ENCODE peak calls at places on chromosomes 11 and 22, in nine cellular contexts. One of them, this sample, is unnamed.

GRCh38 chr22:38924197-38924952 is 33.0 kb upstream of the APOBEC3A start:
- DNase-seq in ascending aorta: no peak
- DNase-seq in right atrium auricular region: peak; percentile 87
- DNase-seq in ovary: peak; percentile 87
- DNase-seq in sigmoid colon: peak; percentile 89
- DNase-seq in transverse colon: peak; percentile 88
- DNase-seq in MM.1S: no peak
- DNase-seq in CD4-positive, CD25-positive, alpha-beta regulatory T cell: no peak
- DNase-seq in WERI-Rb-1: peak; percentile 29
- DNase-seq in this sample: peak; percentile 83

GRCh38 chr11:77065878-77066228 is 918 bp upstream of the CAPN5 start:
- DNase-seq in ascending aorta: no peak
- DNase-seq in right atrium auricular region: peak; percentile 83
- DNase-seq in ovary: peak; percentile 65
- DNase-seq in sigmoid colon: peak; percentile 81
- DNase-seq in transverse colon: peak; percentile 60
- DNase-seq in MM.1S: no peak
- DNase-seq in CD4-positive, CD25-positive, alpha-beta regulatory T cell: no peak
- DNase-seq in WERI-Rb-1: peak; percentile 17
- DNase-seq in this sample: peak; percentile 72

GRCh38 chr11:41786087-41786486 is 326.6 kb upstream of the LRRC4C start:
- DNase-seq in ascending aorta: no peak
- DNase-seq in right atrium auricular region: no peak
- DNase-seq in ovary: no peak
- DNase-seq in sigmoid colon: no peak
- DNase-seq in transverse colon: no peak
- DNase-seq in MM.1S: peak; percentile 95
- DNase-seq in CD4-positive, CD25-positive, alpha-beta regulatory T cell: no peak
- DNase-seq in WERI-Rb-1: no peak
- DNase-seq in this sample: no peak

GRCh38 chr22:17430298-17430900 is 61.1 kb downstream of the CECR2 start:
- DNase-seq in ascending aorta: no peak
- DNase-seq in right atrium auricular region: no peak
- DNase-seq in ovary: no peak
- DNase-seq in sigmoid colon: peak; percentile 75
- DNase-seq in transverse colon: no peak
- DNase-seq in MM.1S: no peak
- DNase-seq in CD4-positive, CD25-positive, alpha-beta regulatory T cell: no peak
- DNase-seq in WERI-Rb-1: no peak
- DNase-seq in this sample: no peak

GRCh38 chr11:13314676-13315394 is 37.2 kb downstream of the BMAL1 start:
- DNase-seq in ascending aorta: no peak
- DNase-seq in right atrium auricular region: no peak
- DNase-seq in ovary: no peak
- DNase-seq in sigmoid colon: no peak
- DNase-seq in transverse colon: no peak
- DNase-seq in MM.1S: no peak
- DNase-seq in CD4-positive, CD25-positive, alpha-beta regulatory T cell: no peak
- DNase-seq in WERI-Rb-1: no peak
- DNase-seq in this sample: no peak

GRCh38 chr22:27989758-27990450 is 70.8 kb upstream of the PITPNB start:
- DNase-seq in ascending aorta: no peak
- DNase-seq in right atrium auricular region: peak; percentile 57
- DNase-seq in ovary: no peak
- DNase-seq in sigmoid colon: peak; percentile 59
- DNase-seq in transverse colon: no peak
- DNase-seq in MM.1S: no peak
- DNase-seq in CD4-positive, CD25-positive, alpha-beta regulatory T cell: no peak
- DNase-seq in WERI-Rb-1: no peak
- DNase-seq in this sample: no peak

GRCh38 chr22:44578115-44578457 is 80.1 kb upstream of the RTL6 start:
- DNase-seq in ascending aorta: no peak
- DNase-seq in right atrium auricular region: no peak
- DNase-seq in ovary: no peak
- DNase-seq in sigmoid colon: peak; percentile 10
- DNase-seq in transverse colon: no peak
- DNase-seq in MM.1S: no peak
- DNase-seq in CD4-positive, CD25-positive, alpha-beta regulatory T cell: no peak
- DNase-seq in WERI-Rb-1: no peak
- DNase-seq in this sample: peak; percentile 20

GRCh38 chr11:124863137-124863825 is 2.0 kb upstream of the ROBO3 start:
- DNase-seq in ascending aorta: no peak
- DNase-seq in right atrium auricular region: no peak
- DNase-seq in ovary: peak; percentile 38
- DNase-seq in sigmoid colon: peak; percentile 70
- DNase-seq in transverse colon: no peak
- DNase-seq in MM.1S: no peak
- DNase-seq in CD4-positive, CD25-positive, alpha-beta regulatory T cell: no peak
- DNase-seq in WERI-Rb-1: peak; percentile 73
- DNase-seq in this sample: peak; percentile 77

GRCh38 chr22:21446128-21446826 is 20.9 kb upstream of the TMEM191C start:
- DNase-seq in ascending aorta: no peak
- DNase-seq in right atrium auricular region: peak; percentile 52
- DNase-seq in ovary: peak; percentile 33
- DNase-seq in sigmoid colon: peak; percentile 56
- DNase-seq in transverse colon: no peak
- DNase-seq in MM.1S: no peak
- DNase-seq in CD4-positive, CD25-positive, alpha-beta regulatory T cell: no peak
- DNase-seq in WERI-Rb-1: no peak
- DNase-seq in this sample: peak; percentile 57

GRCh38 chr11:502288-503178 is 4.5 kb downstream of the RNH1 start:
- DNase-seq in ascending aorta: no peak
- DNase-seq in right atrium auricular region: no peak
- DNase-seq in ovary: peak; percentile 54
- DNase-seq in sigmoid colon: no peak
- DNase-seq in transverse colon: no peak
- DNase-seq in MM.1S: no peak
- DNase-seq in CD4-positive, CD25-positive, alpha-beta regulatory T cell: no peak
- DNase-seq in WERI-Rb-1: no peak
- DNase-seq in this sample: no peak

GRCh38 chr22:26888887-26889286 is 231.5 kb downstream of the MIAT start:
- DNase-seq in ascending aorta: no peak
- DNase-seq in right atrium auricular region: no peak
- DNase-seq in ovary: no peak
- DNase-seq in sigmoid colon: no peak
- DNase-seq in transverse colon: no peak
- DNase-seq in MM.1S: no peak
- DNase-seq in CD4-positive, CD25-positive, alpha-beta regulatory T cell: no peak
- DNase-seq in WERI-Rb-1: no peak
- DNase-seq in this sample: no peak

DNA sequence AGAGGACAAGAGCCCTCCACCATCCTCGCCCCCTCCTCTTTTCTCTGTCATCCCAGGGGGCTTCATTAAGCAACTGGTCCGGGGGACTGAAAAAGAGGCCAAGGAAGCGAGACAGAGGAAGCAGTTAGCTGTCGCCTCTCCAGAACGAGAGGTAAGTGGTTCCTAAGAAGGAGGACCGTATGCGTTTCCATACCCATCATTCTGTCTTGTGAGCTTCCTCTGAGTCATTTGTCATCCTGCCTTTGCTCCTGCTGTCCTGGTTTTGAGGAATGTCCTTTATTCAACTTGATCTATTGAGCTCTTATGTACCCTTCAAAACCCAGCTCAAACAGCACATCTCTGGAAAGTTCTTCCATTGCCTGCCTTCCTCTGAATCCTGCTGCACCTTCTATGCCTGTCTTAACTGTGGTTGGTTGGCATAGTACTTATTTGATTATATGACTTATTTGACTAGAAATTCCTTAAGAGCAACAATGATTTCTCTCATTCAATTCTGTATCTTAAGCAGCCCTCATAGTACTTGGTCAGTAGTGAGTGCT is 21.3 kb downstream of the MYO18B start:
- DNase-seq in ascending aorta: no peak
- DNase-seq in right atrium auricular region: no peak
- DNase-seq in ovary: no peak
- DNase-seq in sigmoid colon: no peak
- DNase-seq in transverse colon: no peak
- DNase-seq in MM.1S: no peak
- DNase-seq in CD4-positive, CD25-positive, alpha-beta regulatory T cell: no peak
- DNase-seq in WERI-Rb-1: no peak
- DNase-seq in this sample: no peak
- H3K4me3 ChIP-seq in ascending aorta: no peak overlapping the region
- H3K4me3 ChIP-seq in right atrium auricular region: no peak overlapping the region
- H3K4me3 ChIP-seq in ovary: no peak overlapping the region
- H3K4me3 ChIP-seq in sigmoid colon: no peak overlapping the region
- H3K4me3 ChIP-seq in transverse colon: no peak overlapping the region
- H3K4me3 ChIP-seq in MM.1S: no peak overlapping the region
- H3K4me3 ChIP-seq in CD4-positive, CD25-positive, alpha-beta regulatory T cell: no peak overlapping the region
- H3K4me3 ChIP-seq in WERI-Rb-1: no peak overlapping the region
- H3K4me3 ChIP-seq in this sample: no peak overlapping the region

GRCh38 chr11:66418168-66418985 is 2.5 kb upstream of the NPAS4 start:
- DNase-seq in ascending aorta: peak; percentile 81
- DNase-seq in right atrium auricular region: peak; percentile 78
- DNase-seq in ovary: peak; percentile 78
- DNase-seq in sigmoid colon: peak; percentile 97
- DNase-seq in transverse colon: peak; percentile 56
- DNase-seq in MM.1S: peak; percentile 56
- DNase-seq in CD4-positive, CD25-positive, alpha-beta regulatory T cell: peak; percentile 60
- DNase-seq in WERI-Rb-1: peak; percentile 79
- DNase-seq in this sample: no peak

GRCh38 chr11:66420671-66421476 is at the start of gene NPAS4:
- DNase-seq in ascending aorta: no peak
- DNase-seq in right atrium auricular region: no peak
- DNase-seq in ovary: no peak
- DNase-seq in sigmoid colon: no peak
- DNase-seq in transverse colon: no peak
- DNase-seq in MM.1S: no peak
- DNase-seq in CD4-positive, CD25-positive, alpha-beta regulatory T cell: no peak
- DNase-seq in WERI-Rb-1: peak; percentile 90
- DNase-seq in this sample: no peak

GRCh38 chr11:66418986-66419308 is 1.9 kb upstream of the NPAS4 start:
- DNase-seq in ascending aorta: no peak
- DNase-seq in right atrium auricular region: no peak
- DNase-seq in ovary: no peak
- DNase-seq in sigmoid colon: no peak
- DNase-seq in transverse colon: no peak
- DNase-seq in MM.1S: no peak
- DNase-seq in CD4-positive, CD25-positive, alpha-beta regulatory T cell: no peak
- DNase-seq in WERI-Rb-1: no peak
- DNase-seq in this sample: no peak

GRCh38 chr11:66419825-66420224 is 1.0 kb upstream of the NPAS4 start:
- DNase-seq in ascending aorta: no peak
- DNase-seq in right atrium auricular region: no peak
- DNase-seq in ovary: no peak
- DNase-seq in sigmoid colon: no peak
- DNase-seq in transverse colon: no peak
- DNase-seq in MM.1S: no peak
- DNase-seq in CD4-positive, CD25-positive, alpha-beta regulatory T cell: no peak
- DNase-seq in WERI-Rb-1: peak; percentile 72
- DNase-seq in this sample: no peak

DNA sequence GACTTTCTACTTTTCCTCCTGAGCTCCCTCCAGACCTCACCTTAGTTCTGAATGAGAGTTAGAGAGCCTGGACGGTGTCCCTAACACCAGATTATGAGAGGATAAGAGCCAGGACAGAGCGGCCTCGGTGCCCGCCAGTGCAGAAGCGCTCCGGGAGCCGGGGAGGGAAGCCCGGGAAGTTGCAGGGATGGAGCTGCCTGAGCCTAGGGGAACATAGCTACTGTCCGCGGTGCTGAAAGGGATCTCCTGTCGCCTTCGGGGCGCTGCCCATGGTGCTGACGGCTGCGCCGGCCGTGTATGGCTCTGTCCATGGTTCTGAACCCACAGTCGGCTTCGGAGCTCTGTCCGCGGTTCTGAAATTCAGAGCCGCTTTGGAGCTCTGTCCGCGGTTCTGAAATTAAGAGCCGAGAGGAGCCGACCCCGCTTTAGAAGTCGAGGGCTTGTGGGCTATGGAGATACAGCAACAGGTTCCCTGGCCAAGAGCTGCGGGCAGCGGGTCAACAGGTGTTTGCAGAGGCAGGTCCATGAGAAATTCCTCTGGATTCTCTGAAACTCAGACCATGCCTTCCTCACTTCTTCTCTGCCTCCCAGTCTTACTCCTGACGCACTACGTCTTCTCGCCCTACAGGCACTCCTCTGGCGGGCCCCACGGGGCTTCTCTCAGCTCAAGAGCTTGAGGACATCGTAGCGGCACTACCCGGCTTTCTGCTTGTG is 814 bp downstream of the NPAS4 start:
- DNase-seq in ascending aorta: peak; percentile 40
- DNase-seq in right atrium auricular region: peak; percentile 88
- DNase-seq in ovary: peak; percentile 97
- DNase-seq in sigmoid colon: peak; percentile 96
- DNase-seq in transverse colon: peak; percentile 92
- DNase-seq in MM.1S: peak; percentile 86
- DNase-seq in CD4-positive, CD25-positive, alpha-beta regulatory T cell: peak; percentile 69
- DNase-seq in WERI-Rb-1: peak; percentile 33
- DNase-seq in this sample: peak; percentile 90
- H3K4me3 ChIP-seq in ascending aorta: peak overlapping the region; percentile 37
- H3K4me3 ChIP-seq in right atrium auricular region: no peak overlapping the region
- H3K4me3 ChIP-seq in ovary: no peak overlapping the region
- H3K4me3 ChIP-seq in sigmoid colon: no peak overlapping the region
- H3K4me3 ChIP-seq in transverse colon: no peak overlapping the region
- H3K4me3 ChIP-seq in MM.1S: no peak overlapping the region
- H3K4me3 ChIP-seq in CD4-positive, CD25-positive, alpha-beta regulatory T cell: no peak overlapping the region
- H3K4me3 ChIP-seq in WERI-Rb-1: peak overlapping the region; percentile 52
- H3K4me3 ChIP-seq in this sample: no peak overlapping the region

GRCh38 chr11:74593463-74593862 is 1.1 kb downstream of the POLD3 start:
- DNase-seq in ascending aorta: no peak
- DNase-seq in right atrium auricular region: no peak
- DNase-seq in ovary: no peak
- DNase-seq in sigmoid colon: no peak
- DNase-seq in transverse colon: no peak
- DNase-seq in MM.1S: no peak
- DNase-seq in CD4-positive, CD25-positive, alpha-beta regulatory T cell: peak; percentile 14
- DNase-seq in WERI-Rb-1: no peak
- DNase-seq in this sample: no peak
- H3K4me3 ChIP-seq in ascending aorta: peak overlapping the region; percentile 91
- H3K4me3 ChIP-seq in right atrium auricular region: peak overlapping the region; percentile 90
- H3K4me3 ChIP-seq in ovary: peak overlapping the region; percentile 96
- H3K4me3 ChIP-seq in sigmoid colon: peak overlapping the region; percentile 93
- H3K4me3 ChIP-seq in transverse colon: peak overlapping the region; percentile 85
- H3K4me3 ChIP-seq in MM.1S: peak overlapping the region; percentile 98
- H3K4me3 ChIP-seq in CD4-positive, CD25-positive, alpha-beta regulatory T cell: peak overlapping the region; percentile 95
- H3K4me3 ChIP-seq in WERI-Rb-1: peak overlapping the region; percentile 100
- H3K4me3 ChIP-seq in this sample: peak overlapping the region; percentile 95

DNA sequence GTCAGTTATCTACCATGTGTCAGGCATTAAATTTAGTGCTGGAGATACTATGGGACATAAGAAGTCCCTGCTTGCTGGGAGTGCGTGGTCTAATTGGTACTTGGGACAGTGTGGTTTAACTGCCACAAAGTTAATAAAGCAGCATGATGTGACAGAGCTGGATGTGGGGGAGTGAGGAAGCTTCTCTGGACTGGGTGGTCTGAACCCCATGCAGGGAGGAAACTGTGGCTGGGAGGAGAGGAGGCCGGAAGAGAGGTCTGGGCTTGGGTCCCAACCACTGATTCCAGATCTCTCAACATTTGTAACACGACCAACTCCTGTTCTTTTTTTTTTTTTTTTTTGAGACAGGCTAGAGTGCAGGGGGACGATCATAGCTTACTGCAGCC is 37.1 kb downstream of the ST3GAL4 start:
- DNase-seq in ascending aorta: no peak
- DNase-seq in right atrium auricular region: no peak
- DNase-seq in ovary: peak; percentile 44
- DNase-seq in sigmoid colon: no peak
- DNase-seq in transverse colon: no peak
- DNase-seq in MM.1S: no peak
- DNase-seq in CD4-positive, CD25-positive, alpha-beta regulatory T cell: no peak
- DNase-seq in WERI-Rb-1: no peak
- DNase-seq in this sample: no peak
- H3K4me3 ChIP-seq in ascending aorta: no peak overlapping the region
- H3K4me3 ChIP-seq in right atrium auricular region: no peak overlapping the region
- H3K4me3 ChIP-seq in ovary: no peak overlapping the region
- H3K4me3 ChIP-seq in sigmoid colon: no peak overlapping the region
- H3K4me3 ChIP-seq in transverse colon: no peak overlapping the region
- H3K4me3 ChIP-seq in MM.1S: no peak overlapping the region
- H3K4me3 ChIP-seq in CD4-positive, CD25-positive, alpha-beta regulatory T cell: no peak overlapping the region
- H3K4me3 ChIP-seq in WERI-Rb-1: no peak overlapping the region
- H3K4me3 ChIP-seq in this sample: no peak overlapping the region